ENCODE peak calls at places on chromosomes 2 and 18, in six cellular contexts. Y, R, J, Z, N and K are unnamed samples.
A peak's percentile ranks its signal among the peaks of the same experiment; 100 is the strongest.

GRCh38 chr2:202817771-202818170 is 53.8 kb downstream of the ICA1L start:
- DNase-seq in J (no peak), Y (no peak), R (no peak), N (no peak), Z (no peak), K (no peak)

GRCh38 chr2:195563857-195564512 is 93.0 kb upstream of the SLC39A10 start:
- DNase-seq in R (no peak), Y (no peak), J (no peak), Z (peak; percentile 35), N (no peak), K (peak; percentile 46)

GRCh38 chr2:182904844-182905243 is 38.4 kb upstream of the FRZB start:
- DNase-seq in N (no peak), R (no peak), Z (no peak), J (no peak), Y (no peak), K (no peak)

GRCh38 chr18:75143851-75144250 is 65.1 kb downstream of the PTGR3 start:
- DNase-seq in N (no peak), J (no peak), Y (no peak), R (no peak), Z (no peak), K (no peak)

GRCh38 chr18:58603365-58604067 is 25.4 kb downstream of the ALPK2 start:
- DNase-seq in J (no peak), Y (no peak), Z (no peak), R (no peak), N (no peak), K (no peak)

GRCh38 chr2:152348388-152348787 is 13.4 kb downstream of the FMNL2 start:
- DNase-seq in N (no peak), Z (no peak), R (no peak), Y (no peak), J (no peak), K (no peak)

GRCh38 chr2:70385204-70385603 is 83.3 kb upstream of the FAM136A start:
- DNase-seq in Z (no peak), J (no peak), N (no peak), Y (no peak), R (no peak), K (no peak)

GRCh38 chr2:1641498-1641897 is 102.8 kb downstream of the PXDN start:
- DNase-seq in N (no peak), J (no peak), R (no peak), Z (no peak), Y (peak; percentile 36), K (peak; percentile 82)

GRCh38 chr2:160459543-160460332 is 33.9 kb downstream of the RBMS1 start:
- DNase-seq in J (no peak), R (no peak), Z (no peak), N (no peak), Y (no peak), K (no peak)

GRCh38 chr2:170177950-170178781 is at the start of gene MYO3B:
- DNase-seq in Z (no peak), N (no peak), J (no peak), Y (no peak), R (no peak), K (peak; percentile 50)

GRCh38 chr2:105257981-105258380 is 16.4 kb downstream of the GPR45 start:
- DNase-seq in J (no peak), Y (no peak), Z (no peak), R (no peak), N (no peak), K (no peak)

GRCh38 chr18:24270358-24270936 is 127.2 kb downstream of the OSBPL1A start:
- DNase-seq in Y (no peak), R (no peak), N (no peak), J (no peak), Z (no peak), K (no peak)

GRCh38 chr18:24270937-24271380 is 126.7 kb downstream of the OSBPL1A start:
- DNase-seq in Y (no peak), R (no peak), J (no peak), Z (no peak), N (no peak), K (peak; percentile 89)

GRCh38 chr18:24273596-24273995 is 124.0 kb downstream of the OSBPL1A start:
- DNase-seq in J (no peak), Y (no peak), Z (peak; percentile 11), R (no peak), N (no peak), K (no peak)

GRCh38 chr18:24268784-24269550 is 128.7 kb downstream of the OSBPL1A start:
- DNase-seq in J (no peak), Y (no peak), R (no peak), Z (no peak), N (no peak), K (no peak)

DNA sequence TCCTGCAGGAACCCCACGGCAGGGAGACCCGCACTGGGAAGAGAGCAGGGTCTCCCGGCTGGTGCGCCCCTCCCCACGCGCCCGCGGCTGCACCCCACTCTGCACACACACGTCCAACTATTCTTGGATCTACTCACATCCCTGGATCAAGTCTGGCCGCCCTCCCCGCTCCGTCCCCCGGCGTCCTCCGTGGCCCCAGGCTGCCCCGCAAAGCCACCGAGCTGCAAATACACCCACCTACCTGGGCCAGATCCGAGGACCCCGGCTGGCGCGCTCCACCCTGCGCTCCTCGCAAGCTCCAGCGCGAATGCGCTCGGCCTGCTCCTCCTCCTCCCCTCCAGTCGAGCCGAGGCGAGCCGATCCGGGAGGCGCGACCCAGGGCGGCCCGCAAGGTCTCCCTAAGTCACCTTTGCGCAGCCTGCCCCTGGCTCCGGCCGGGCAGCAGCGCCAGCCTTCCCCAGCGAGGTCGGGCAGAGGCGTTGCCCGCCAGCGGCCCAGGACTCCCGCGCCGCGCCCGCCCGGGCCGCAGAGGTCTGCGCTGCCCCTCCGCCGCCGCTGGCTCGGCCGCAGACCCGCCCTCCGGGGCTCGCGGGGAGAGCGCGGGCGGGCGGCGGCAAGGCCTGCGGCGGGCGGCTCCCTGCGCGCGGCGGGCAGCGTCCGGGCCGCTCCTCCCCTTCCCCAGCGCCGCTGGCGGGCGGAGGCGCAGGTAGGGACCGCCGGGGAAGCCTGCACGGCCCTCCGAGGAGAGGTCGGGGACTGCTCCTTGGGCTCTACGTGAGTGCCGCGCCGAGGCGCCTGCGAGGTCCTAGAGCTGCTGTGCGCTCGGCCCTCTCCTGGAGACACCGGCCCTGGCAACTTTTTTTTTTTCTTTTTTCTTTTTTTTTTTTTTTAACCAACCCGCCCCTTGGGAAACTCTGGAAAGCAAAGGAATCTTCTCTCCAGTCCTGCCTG is 126.0 kb downstream of the OSBPL1A start:
- DNase-seq in Z (peak; percentile 66), N (peak; percentile 92), R (peak; percentile 75), J (peak; percentile 79), Y (peak; percentile 75), K (peak; percentile 58)
- TF ChIP-seq CTCF in Z (no peak), N (peak; percentile 24), R (peak; percentile 51), J (peak; percentile 11), Y (no peak), K (peak; percentile 24)

DNA sequence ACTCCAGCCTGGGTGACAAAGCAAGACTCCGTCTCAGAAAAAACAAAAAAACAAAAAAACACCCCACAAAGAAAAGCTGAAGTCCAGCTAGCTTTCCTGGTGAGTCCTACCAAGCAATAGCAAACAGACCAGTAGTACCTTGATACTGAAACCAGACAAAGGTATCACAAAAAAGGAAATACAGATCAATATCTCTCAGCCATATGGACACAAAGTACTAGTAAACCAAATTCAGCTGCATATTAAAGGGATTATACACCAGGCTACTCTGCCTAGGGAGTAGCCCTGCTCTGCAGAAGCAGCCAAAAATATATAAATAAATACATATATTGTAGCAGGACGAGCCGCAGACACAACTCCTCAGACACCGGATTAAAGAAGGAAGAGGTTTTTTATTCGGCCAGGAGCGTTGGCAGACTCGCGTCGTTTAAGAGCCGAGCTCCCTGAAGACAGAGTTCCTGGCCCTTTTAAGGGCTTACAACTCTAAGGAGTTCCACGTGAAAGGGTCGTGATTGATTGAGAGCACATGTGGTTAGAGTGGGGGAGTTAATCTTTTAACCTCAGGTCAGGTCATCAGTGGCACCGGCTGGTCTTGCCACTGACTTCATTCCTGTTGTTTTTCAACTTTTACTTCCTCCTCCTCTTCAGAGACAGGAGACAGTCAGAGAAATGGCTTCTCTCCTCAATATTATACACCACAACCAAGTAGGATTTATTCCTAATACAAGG is 38.4 kb upstream of the DTNB start:
- DNase-seq in Z (peak; percentile 71), R (no peak), N (peak; percentile 40), Y (no peak), J (no peak), K (peak; percentile 34)
- H3K4me3 ChIP-seq in Z (peak overlapping the region; percentile 60), R (no peak overlapping the region), N (peak overlapping the region; percentile 28), Y (peak overlapping the region; percentile 28), J (no peak overlapping the region), K (peak overlapping the region; percentile 21)

DNA sequence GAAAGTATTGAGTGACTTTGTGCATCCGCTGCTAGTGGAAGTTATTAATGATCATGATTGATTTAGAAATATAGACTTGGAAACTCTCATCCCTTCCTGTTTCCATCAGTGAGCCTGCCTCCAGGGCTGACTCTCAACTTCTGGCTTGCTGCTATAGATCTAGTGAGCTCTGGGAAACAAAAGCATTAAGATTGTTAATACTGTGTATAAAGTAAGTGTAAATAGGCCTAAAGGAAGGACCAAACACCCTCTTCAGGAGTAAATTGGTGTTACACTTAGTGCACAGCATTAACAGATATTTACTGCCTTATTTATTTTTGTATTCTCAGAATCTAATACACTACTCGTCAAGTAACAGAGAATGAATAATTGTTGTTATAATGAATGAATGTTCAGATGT is 285.6 kb downstream of the THSD7B start:
- DNase-seq in Y (no peak), J (no peak), R (no peak), N (no peak), Z (peak; percentile 6), K (peak; percentile 2)
- TF ChIP-seq CTCF in Y (no peak), J (no peak), R (no peak), N (peak; percentile 21), Z (no peak), K (peak; percentile 52)

GRCh38 chr2:237670641-237671040 is 43.3 kb downstream of the LRRFIP1 start:
- DNase-seq in R (no peak), N (peak; percentile 51), J (no peak), Y (no peak), Z (no peak), K (no peak)

GRCh38 chr2:237668440-237668839 is 41.1 kb downstream of the LRRFIP1 start:
- DNase-seq in J (no peak), R (no peak), Y (no peak), N (no peak), Z (no peak), K (no peak)

GRCh38 chr2:237669129-237669627 is 41.8 kb downstream of the LRRFIP1 start:
- DNase-seq in Z (no peak), N (no peak), Y (no peak), J (no peak), R (no peak), K (no peak)

GRCh38 chr2:237671466-237672173 is 44.2 kb downstream of the LRRFIP1 start:
- DNase-seq in J (no peak), N (peak; percentile 53), Y (no peak), R (no peak), Z (no peak), K (no peak)

DNA sequence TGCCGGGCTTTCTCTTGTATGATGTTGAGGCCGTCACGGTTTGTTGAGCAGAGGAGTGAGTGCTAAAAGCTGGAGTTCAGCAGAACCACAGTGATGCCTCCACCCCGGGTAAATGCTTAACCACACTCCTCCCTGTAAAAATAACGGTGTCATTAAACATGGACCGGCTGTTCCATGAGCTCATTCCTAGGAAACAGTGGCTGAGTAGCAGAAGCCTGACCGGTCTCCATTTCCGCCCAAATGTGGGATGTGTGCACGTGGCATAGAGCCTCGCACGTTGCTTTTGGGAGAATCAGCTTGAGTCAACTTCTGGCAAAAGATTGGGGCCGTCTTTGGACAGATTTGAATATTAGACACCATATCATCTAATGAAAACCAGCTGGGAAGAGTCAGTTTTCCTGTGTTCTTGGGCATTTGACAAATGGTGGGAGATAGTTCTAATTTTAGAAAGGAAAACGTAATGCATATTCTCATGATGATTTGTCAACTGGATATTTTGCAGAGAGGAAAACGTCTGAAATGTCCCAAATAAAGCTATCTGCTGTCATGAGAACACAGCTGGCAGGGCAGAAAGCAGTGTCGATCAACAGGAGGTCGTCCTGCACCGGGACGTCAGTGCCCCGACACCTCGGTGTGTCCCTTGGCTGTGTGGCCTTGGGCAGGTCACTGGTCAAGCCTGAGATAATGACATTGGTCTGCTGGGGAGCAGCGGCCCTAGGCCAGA is 42.4 kb downstream of the LRRFIP1 start:
- DNase-seq in J (peak; percentile 49), N (peak; percentile 64), R (peak; percentile 72), Y (peak; percentile 73), Z (no peak), K (no peak)
- H3K4me3 ChIP-seq in J (no peak overlapping the region), N (no peak overlapping the region), R (peak overlapping the region; percentile 12), Y (no peak overlapping the region), Z (no peak overlapping the region), K (no peak overlapping the region)